ENCODE peak calls at places on chromosomes 11 and 22, in nine cellular contexts. H is IMR-90; S is NCI-H774; A is PC-3; C is nucleus accumbens; F is stimulated activated CD8-positive, alpha-beta memory T cell treated with anti-CD3 and anti-CD28 coated beads, Interleukin-2, amount 100 ng/mL, for 48 hours; N is lung; Y is NCI-H1436; T is T-helper 1 cell. L is an unnamed sample.

GRCh38 chr11:86688398-86689179 is 16.2 kb upstream of the ME3 start:
- DNase-seq in F (no peak), Y (no peak), C (no peak), T (no peak), N (no peak), A (no peak), H (peak; percentile 91), S (no peak), L (no peak)

GRCh38 chr11:112467721-112468120 is 207.1 kb upstream of the PLET1 start:
- DNase-seq in H (no peak), T (no peak), A (no peak), Y (no peak), N (no peak), F (no peak), S (no peak), C (no peak), L (no peak)

GRCh38 chr22:49934144-49934890 is 15.9 kb downstream of the CRELD2 start:
- DNase-seq in C (no peak), N (peak; percentile 80), F (no peak), T (peak; percentile 31), A (peak; percentile 18), Y (peak; percentile 22), H (peak; percentile 12), S (no peak), L (no peak)

GRCh38 chr22:46610345-46610744 is 9.8 kb upstream of the GRAMD4 start:
- DNase-seq in F (no peak), N (no peak), A (no peak), S (no peak), T (no peak), Y (no peak), H (no peak), C (no peak), L (no peak)

GRCh38 chr11:127789887-127790286 is 789.3 kb upstream of the KIRREL3 start:
- DNase-seq in Y (peak; percentile 46), A (peak; percentile 33), F (no peak), T (no peak), H (peak; percentile 1), C (no peak), N (no peak), S (no peak), L (no peak)

GRCh38 chr11:27040302-27041115 is at the start of gene BBOX1:
- DNase-seq in C (peak; percentile 76), H (no peak), F (no peak), A (no peak), S (peak; percentile 46), T (no peak), N (no peak), Y (peak; percentile 5), L (no peak)

GRCh38 chr11:2272241-2272945 is 2.0 kb upstream of the ASCL2 start:
- DNase-seq in A (no peak), H (no peak), N (no peak), S (no peak), T (no peak), C (no peak), Y (no peak), F (no peak), L (peak; percentile 70)

GRCh38 chr11:108221401-108221800 is 1.0 kb downstream of the NPAT start:
- DNase-seq in S (peak; percentile 5), A (peak; percentile 29), Y (no peak), N (no peak), F (no peak), T (no peak), H (peak; percentile 45), C (no peak), L (no peak)

GRCh38 chr22:35231585-35232084 is 25.7 kb upstream of the HMGXB4 start:
- DNase-seq in C (peak; percentile 19), H (peak; percentile 55), S (peak; percentile 40), N (peak; percentile 73), F (peak; percentile 65), A (peak; percentile 79), T (peak; percentile 27), Y (peak; percentile 74), L (no peak)

GRCh38 chr11:79168530-79169110 is 272.2 kb downstream of the TENM4 start:
- DNase-seq in H (no peak), T (no peak), S (no peak), C (no peak), Y (no peak), F (no peak), A (no peak), N (no peak), L (no peak)

GRCh38 chr11:107563702-107564101 is 1.8 kb downstream of the ALKBH8 start:
- DNase-seq in C (peak; percentile 10), T (no peak), A (peak; percentile 82), Y (peak; percentile 13), F (no peak), S (no peak), N (no peak), H (peak; percentile 66), L (no peak)

GRCh38 chr11:130159657-130160459 is at the start of gene ST14:
- DNase-seq in S (peak; percentile 74), A (peak; percentile 81), N (peak; percentile 76), T (no peak), H (no peak), Y (peak; percentile 31), F (no peak), C (no peak), L (no peak)

GRCh38 chr11:27699926-27700350 is 317 bp downstream of the BDNF start:
- DNase-seq in F (no peak), H (no peak), Y (no peak), A (no peak), C (no peak), N (no peak), T (no peak), S (no peak), L (peak; percentile 84)

GRCh38 chr11:62948765-62949320 is 27.7 kb upstream of the CHRM1 start:
- DNase-seq in C (no peak), T (no peak), F (no peak), A (no peak), N (no peak), H (no peak), Y (no peak), S (no peak), L (peak; percentile 76)

GRCh38 chr22:18096823-18097222 is 13.8 kb upstream of the TUBA8 start:
- DNase-seq in T (no peak), A (no peak), S (no peak), N (no peak), Y (no peak), H (no peak), C (no peak), F (no peak), L (no peak)

GRCh38 chr11:11252403-11252802 is 100.6 kb downstream of the CSNK2A3 start:
- DNase-seq in H (no peak), T (no peak), N (no peak), F (no peak), Y (peak; percentile 45), C (no peak), S (peak; percentile 55), A (no peak), L (no peak)

GRCh38 chr11:106621479-106621878 is 396.8 kb downstream of the GUCY1A2 start:
- DNase-seq in N (no peak), H (no peak), C (no peak), F (no peak), S (no peak), Y (no peak), A (no peak), T (no peak), L (no peak)

GRCh38 chr11:70247042-70247709 is 23.3 kb upstream of the PPFIA1 start:
- DNase-seq in Y (no peak), N (no peak), C (no peak), A (peak; percentile 30), T (no peak), S (no peak), H (peak; percentile 34), F (no peak), L (no peak)

L was measured in osteocyte.